ENCODE peak calls at places on chromosome 3, in nine cellular contexts. V is body of pancreas, J is dorsolateral prefrontal cortex, A is brain microvascular endothelial cell, W is suprapubic skin, M is hepatocyte, P is spleen, Q is bronchial epithelial cell, T is DND-41. I is an unnamed sample. For H3K27me3, the result is how much of the 10 kb centered on the place peaks cover.

GRCh38 chr3:66012711-66013110 is 26.0 kb downstream of the MAGI1 start:
- DNase-seq in M (no peak), J (no peak), V (no peak), T (no peak), W (no peak), P (no peak), A (no peak), Q (no peak), I (no peak)

GRCh38 chr3:171427771-171428320 is 32.4 kb downstream of the TNIK start:
- DNase-seq in A (no peak), V (no peak), T (no peak), P (no peak), W (no peak), J (no peak), Q (no peak), M (no peak), I (no peak)

GRCh38 chr3:64675848-64676247 is 12.0 kb downstream of the ADAMTS9 start:
- DNase-seq in V (no peak), T (no peak), W (no peak), M (no peak), A (no peak), P (no peak), J (no peak), Q (no peak), I (no peak)

GRCh38 chr3:146970236-146970635 is 365.1 kb upstream of the PLSCR5 start:
- DNase-seq in Q (no peak), W (no peak), A (no peak), J (no peak), M (no peak), T (no peak), V (no peak), P (no peak), I (no peak)

GRCh38 chr3:76039431-76039830 is 254.1 kb upstream of the ZNF717 start:
- DNase-seq in T (no peak), Q (peak), V (no peak), M (no peak), W (no peak), A (no peak), J (no peak), P (no peak), I (no peak)

GRCh38 chr3:57646723-57647122 is 46.2 kb downstream of the DENND6A start:
- DNase-seq in W (no peak), A (peak), M (peak), Q (peak), J (no peak), P (no peak), T (no peak), V (no peak), I (no peak)

GRCh38 chr3:51940648-51941421 is 869 bp downstream of the RRP9 start:
- DNase-seq in W (no peak), V (no peak), T (no peak), A (no peak), Q (no peak), P (peak), J (no peak), M (peak), I (no peak)

GRCh38 chr3:30578479-30578878 is 27.9 kb upstream of the TGFBR2 start:
- DNase-seq in M (peak), J (no peak), Q (peak), W (no peak), T (no peak), P (peak), V (no peak), A (peak), I (no peak)

GRCh38 chr3:28279770-28280169 is 38.4 kb downstream of the CMC1 start:
- DNase-seq in M (no peak), J (no peak), W (no peak), P (no peak), T (no peak), A (no peak), Q (no peak), V (no peak), I (no peak)

GRCh38 chr3:99175276-99175801 is 273.8 kb upstream of the DCBLD2 start:
- DNase-seq in W (no peak), J (no peak), Q (no peak), A (no peak), T (no peak), M (no peak), V (no peak), P (no peak), I (no peak)

GRCh38 chr3:8622873-8623725 is 21.5 kb downstream of the SSUH2 start:
- DNase-seq in P (no peak), A (peak), J (peak), M (peak), Q (peak), T (peak), W (peak), V (peak), I (peak)

GRCh38 chr3:50620420-50620819 is 3.5 kb downstream of the MAPKAPK3 start:
- DNase-seq in P (no peak), Q (no peak), T (peak), W (no peak), M (no peak), V (no peak), J (no peak), A (no peak), I (no peak)

GRCh38 chr3:5317572-5317971 is 130.1 kb downstream of the EDEM1 start:
- DNase-seq in P (no peak), V (no peak), A (no peak), J (no peak), M (peak), W (no peak), T (no peak), Q (no peak), I (no peak)

GRCh38 chr3:113753376-113753985 is 6.6 kb downstream of the ATP6V1A start:
- DNase-seq in Q (no peak), V (no peak), T (no peak), J (no peak), P (no peak), M (no peak), W (no peak), A (no peak), I (no peak)

GRCh38 chr3:157201648-157202278 is 41.8 kb upstream of the CCNL1 start:
- DNase-seq in A (no peak), W (no peak), T (no peak), Q (peak), P (no peak), V (no peak), J (no peak), M (peak), I (no peak)

GRCh38 chr3:107845355-107846281 is 245.2 kb downstream of the CD47 start:
- DNase-seq in M (peak), V (no peak), T (no peak), J (no peak), Q (peak), W (no peak), A (peak), P (no peak), I (no peak)

GRCh38 chr3:188164248-188164687 is 10.3 kb downstream of the LPP start:
- DNase-seq in A (no peak), J (no peak), W (no peak), T (no peak), Q (peak), M (no peak), P (no peak), V (peak), I (no peak)

GRCh38 chr3:12224181-12225147 is 64.4 kb upstream of the PPARG start:
- DNase-seq in V (no peak), Q (peak), P (no peak), T (no peak), A (peak), J (no peak), M (peak), W (no peak), I (no peak)

GRCh38 chr3:171965088-171965712 is 74.2 kb upstream of the FNDC3B start:
- DNase-seq in M (no peak), A (no peak), P (no peak), W (no peak), J (no peak), V (no peak), Q (no peak), T (no peak), I (no peak)

GRCh38 chr3:184472723-184473419 is 88.7 kb upstream of the EPHB3 start:
- DNase-seq in J (no peak), P (peak), W (peak), T (no peak), A (no peak), Q (no peak), M (no peak), V (peak), I (no peak)

GRCh38 chr3:43413676-43414368 is 127.5 kb downstream of the SNRK start:
- DNase-seq in M (no peak), A (no peak), V (no peak), W (no peak), T (no peak), J (no peak), P (no peak), Q (no peak), I (no peak)

GRCh38 chr3:12336099-12336498 is 47.2 kb downstream of the PPARG start:
- DNase-seq in W (no peak), A (peak), P (no peak), J (no peak), Q (no peak), V (no peak), T (peak), M (no peak), I (no peak)

GRCh38 chr3:28495301-28495700 is 146.7 kb upstream of the AZI2 start:
- DNase-seq in V (no peak), T (no peak), Q (no peak), W (no peak), J (no peak), M (no peak), A (no peak), P (no peak), I (no peak)

GRCh38 chr3:4670352-4670751 is 177.2 kb downstream of the ITPR1 start:
- DNase-seq in J (no peak), P (no peak), W (no peak), M (no peak), Q (no peak), V (peak), A (peak), T (no peak), I (no peak)

GRCh38 chr3:181712190-181712504 is 422 bp downstream of the SOX2 start:
- DNase-seq in J (no peak), T (no peak), W (no peak), V (no peak), A (no peak), P (no peak), M (no peak), Q (no peak), I (no peak)
- H3K27me3 ChIP-seq in J (half or more), T (under half), W (half or more), V (half or more), A (half or more), P (half or more), M (half or more), Q (under half), I (under half)

GRCh38 chr3:142211034-142211433 is 14.4 kb downstream of the GK5 start:
- DNase-seq in Q (no peak), P (no peak), W (no peak), A (no peak), J (no peak), T (peak), M (no peak), V (no peak), I (no peak)
- TF ChIP-seq CTCF in Q (no peak), P (no peak), W (no peak), A (peak), J (no peak), T (peak), M (peak), V (no peak), I (peak)

DNA sequence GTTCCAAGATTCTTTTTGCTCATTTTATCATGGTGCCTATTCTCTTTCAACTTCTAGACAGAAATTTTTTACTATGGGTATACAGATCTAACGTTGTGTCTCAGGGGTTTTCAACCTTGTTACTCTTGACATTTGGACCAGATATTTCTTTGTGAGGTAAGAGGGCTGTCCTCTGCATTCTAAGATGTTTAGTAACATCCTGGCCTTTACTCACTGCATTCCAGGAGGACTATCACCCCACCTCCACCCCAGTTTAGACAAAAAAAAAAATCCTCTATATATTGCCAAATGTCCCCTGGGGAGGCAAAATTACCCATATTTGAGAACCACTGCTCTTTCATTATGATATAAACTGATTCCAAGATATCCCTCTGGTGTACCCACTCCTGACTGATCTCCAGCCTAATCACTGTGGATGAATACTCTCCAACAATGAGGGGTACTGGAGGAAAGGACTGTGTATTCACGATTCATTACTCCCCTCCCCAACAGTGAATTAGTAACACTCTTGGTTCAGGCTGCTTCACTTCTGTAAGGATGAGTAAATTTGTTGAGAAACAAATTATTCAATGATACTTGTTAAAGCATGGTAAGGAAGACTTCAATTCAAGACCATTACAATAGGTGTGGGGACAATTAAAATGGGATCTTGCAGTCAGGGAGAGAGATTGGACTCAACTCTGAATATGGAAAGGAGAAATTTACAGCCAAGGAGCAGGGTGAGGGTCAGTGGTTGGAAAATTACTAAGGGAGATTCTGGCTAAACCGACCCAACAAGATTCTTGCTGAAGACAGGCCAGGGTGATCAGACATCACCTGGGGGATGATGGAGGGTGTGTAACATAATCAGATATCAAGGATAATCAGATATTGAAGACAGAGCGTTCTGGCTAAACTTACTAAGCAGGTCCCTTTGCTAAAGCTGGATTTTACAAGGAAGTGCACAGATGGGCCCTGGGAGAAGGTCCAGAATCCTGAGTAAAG is 123.8 kb upstream of the DAZL start:
- DNase-seq in A (peak), W (no peak), P (no peak), J (no peak), Q (peak), V (no peak), T (no peak), M (no peak), I (no peak)
- H3K4me3 ChIP-seq in A (no peak), W (no peak), P (no peak), J (no peak), Q (no peak), V (no peak), T (no peak), M (no peak), I (no peak)

DNA sequence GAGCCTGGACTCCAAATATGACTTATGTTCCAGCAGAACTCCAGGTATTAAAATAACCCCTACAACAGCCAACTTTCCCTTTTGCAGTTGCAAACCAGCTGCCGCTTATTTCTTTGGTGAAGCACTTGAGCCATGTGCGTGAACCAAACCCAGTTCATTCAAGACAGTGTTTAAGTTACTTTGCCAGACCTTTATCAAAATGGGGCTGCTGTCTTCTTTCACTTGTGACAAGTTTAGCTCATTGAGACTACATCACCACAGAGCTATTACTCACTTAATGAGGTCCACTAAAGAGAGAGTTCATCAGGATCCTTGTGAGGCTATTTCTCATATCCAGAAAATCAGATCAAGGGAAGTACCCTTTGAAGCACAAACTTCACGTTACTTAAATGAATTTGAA is 2.4 kb upstream of the XRN1 start:
- DNase-seq in A (no peak), M (no peak), T (no peak), P (no peak), W (no peak), V (no peak), J (no peak), Q (no peak), I (no peak)
- H3K27me3 ChIP-seq in A (under half), M (under half), T (under half), P (under half), W (under half), V (under half), J (under half), Q (under half), I (under half)

GRCh38 chr3:109228391-109229080 is 87.8 kb downstream of the DPPA2 start:
- DNase-seq in J (no peak), T (no peak), V (no peak), P (no peak), M (no peak), A (no peak), W (no peak), Q (no peak), I (no peak)

GRCh38 chr3:109224333-109224732 is 87.8 kb downstream of the C3orf85 start:
- DNase-seq in P (no peak), Q (no peak), M (peak), T (no peak), W (no peak), A (no peak), J (no peak), V (peak), I (no peak)
- TF ChIP-seq CTCF in P (no peak), Q (no peak), M (peak), T (peak), W (no peak), A (peak), J (no peak), V (peak), I (peak)